ENCODE peak calls at places on chromosome 1, in seven cellular contexts. One of them, this sample, is unnamed.

GRCh38 chr1:12549106-12549459 is 68.9 kb downstream of the DHRS3 start:
- DNase-seq in GM23248: peak; percentile 60
- DNase-seq in MM.1S: no peak
- DNase-seq in tibial artery: peak; percentile 52
- DNase-seq in HCT116: no peak
- DNase-seq in effector memory CD4-positive, alpha-beta T cell: no peak
- DNase-seq in Peyer's patch: peak; percentile 68
- DNase-seq in this sample: no peak

GRCh38 chr1:177368255-177368654 is 197.5 kb downstream of the BRINP2 start:
- DNase-seq in GM23248: peak; percentile 47
- DNase-seq in HCT116: no peak
- DNase-seq in effector memory CD4-positive, alpha-beta T cell: no peak
- DNase-seq in MM.1S: no peak
- DNase-seq in tibial artery: no peak
- DNase-seq in Peyer's patch: no peak
- DNase-seq in this sample: no peak

GRCh38 chr1:226579781-226580323 is 31.3 kb downstream of the STUM start:
- DNase-seq in MM.1S: no peak
- DNase-seq in tibial artery: peak; percentile 8
- DNase-seq in Peyer's patch: peak; percentile 7
- DNase-seq in HCT116: no peak
- DNase-seq in effector memory CD4-positive, alpha-beta T cell: no peak
- DNase-seq in GM23248: no peak
- DNase-seq in this sample: no peak

GRCh38 chr1:171817511-171818265 is 23.6 kb upstream of the DNM3 start:
- DNase-seq in MM.1S: no peak
- DNase-seq in Peyer's patch: no peak
- DNase-seq in HCT116: peak; percentile 57
- DNase-seq in tibial artery: peak; percentile 41
- DNase-seq in GM23248: peak; percentile 96
- DNase-seq in effector memory CD4-positive, alpha-beta T cell: no peak
- DNase-seq in this sample: no peak

GRCh38 chr1:9766759-9767442 is 56.9 kb downstream of the CLSTN1 start:
- DNase-seq in effector memory CD4-positive, alpha-beta T cell: no peak
- DNase-seq in MM.1S: no peak
- DNase-seq in HCT116: peak; percentile 38
- DNase-seq in GM23248: peak; percentile 99
- DNase-seq in Peyer's patch: no peak
- DNase-seq in tibial artery: no peak
- DNase-seq in this sample: no peak

GRCh38 chr1:54581621-54582035 is 33.6 kb downstream of the ACOT11 start:
- DNase-seq in HCT116: peak; percentile 29
- DNase-seq in GM23248: peak; percentile 96
- DNase-seq in MM.1S: no peak
- DNase-seq in tibial artery: peak; percentile 96
- DNase-seq in effector memory CD4-positive, alpha-beta T cell: no peak
- DNase-seq in Peyer's patch: peak; percentile 73
- DNase-seq in this sample: no peak

GRCh38 chr1:246510147-246511030 is 3.3 kb upstream of the SMYD3 start:
- DNase-seq in HCT116: no peak
- DNase-seq in MM.1S: no peak
- DNase-seq in effector memory CD4-positive, alpha-beta T cell: no peak
- DNase-seq in tibial artery: no peak
- DNase-seq in GM23248: no peak
- DNase-seq in Peyer's patch: no peak
- DNase-seq in this sample: no peak

GRCh38 chr1:183864611-183865010 is 59.7 kb downstream of the RGL1 start:
- DNase-seq in MM.1S: no peak
- DNase-seq in effector memory CD4-positive, alpha-beta T cell: no peak
- DNase-seq in tibial artery: no peak
- DNase-seq in HCT116: no peak
- DNase-seq in GM23248: no peak
- DNase-seq in Peyer's patch: no peak
- DNase-seq in this sample: no peak

GRCh38 chr1:51410568-51411460 is 80.5 kb upstream of the TTC39A start:
- DNase-seq in tibial artery: no peak
- DNase-seq in GM23248: peak; percentile 33
- DNase-seq in Peyer's patch: no peak
- DNase-seq in HCT116: no peak
- DNase-seq in MM.1S: no peak
- DNase-seq in effector memory CD4-positive, alpha-beta T cell: no peak
- DNase-seq in this sample: no peak

GRCh38 chr1:27366113-27366410 is 699 bp downstream of the MAP3K6 start:
- DNase-seq in HCT116: peak; percentile 51
- DNase-seq in MM.1S: peak; percentile 68
- DNase-seq in Peyer's patch: peak; percentile 87
- DNase-seq in GM23248: peak; percentile 86
- DNase-seq in tibial artery: peak; percentile 93
- DNase-seq in effector memory CD4-positive, alpha-beta T cell: peak; percentile 57
- DNase-seq in this sample: peak; percentile 89

GRCh38 chr1:27436204-27437159 is 44.1 kb downstream of the GPR3 start:
- DNase-seq in Peyer's patch: no peak
- DNase-seq in HCT116: peak; percentile 3
- DNase-seq in GM23248: peak; percentile 83
- DNase-seq in tibial artery: peak; percentile 56
- DNase-seq in MM.1S: peak; percentile 35
- DNase-seq in effector memory CD4-positive, alpha-beta T cell: no peak
- DNase-seq in this sample: peak; percentile 59

GRCh38 chr1:86375688-86376087 is 20.4 kb downstream of the ODF2L start:
- DNase-seq in effector memory CD4-positive, alpha-beta T cell: no peak
- DNase-seq in Peyer's patch: no peak
- DNase-seq in MM.1S: no peak
- DNase-seq in GM23248: peak; percentile 28
- DNase-seq in tibial artery: no peak
- DNase-seq in HCT116: no peak
- DNase-seq in this sample: no peak

GRCh38 chr1:237041795-237042466 is at the start of gene RYR2:
- DNase-seq in GM23248: peak; percentile 5
- DNase-seq in HCT116: no peak
- DNase-seq in tibial artery: no peak
- DNase-seq in effector memory CD4-positive, alpha-beta T cell: no peak
- DNase-seq in MM.1S: no peak
- DNase-seq in Peyer's patch: no peak
- DNase-seq in this sample: no peak

GRCh38 chr1:72568113-72568512 is 285.8 kb upstream of the NEGR1 start:
- DNase-seq in MM.1S: peak; percentile 96
- DNase-seq in effector memory CD4-positive, alpha-beta T cell: no peak
- DNase-seq in GM23248: no peak
- DNase-seq in Peyer's patch: no peak
- DNase-seq in tibial artery: no peak
- DNase-seq in HCT116: no peak
- DNase-seq in this sample: no peak

GRCh38 chr1:224392411-224393249 is 36.0 kb downstream of the CNIH4 start:
- DNase-seq in HCT116: no peak
- DNase-seq in tibial artery: no peak
- DNase-seq in MM.1S: no peak
- DNase-seq in Peyer's patch: no peak
- DNase-seq in GM23248: peak; percentile 23
- DNase-seq in effector memory CD4-positive, alpha-beta T cell: no peak
- DNase-seq in this sample: no peak

GRCh38 chr1:28642056-28642846 is 616 bp downstream of the TAF12 start:
- DNase-seq in MM.1S: peak; percentile 26
- DNase-seq in Peyer's patch: no peak
- DNase-seq in tibial artery: no peak
- DNase-seq in GM23248: peak; percentile 64
- DNase-seq in effector memory CD4-positive, alpha-beta T cell: no peak
- DNase-seq in HCT116: no peak
- DNase-seq in this sample: peak; percentile 67

GRCh38 chr1:157803851-157804250 is 16.1 kb downstream of the FCRL1 start:
- DNase-seq in tibial artery: no peak
- DNase-seq in HCT116: no peak
- DNase-seq in GM23248: no peak
- DNase-seq in Peyer's patch: no peak
- DNase-seq in MM.1S: no peak
- DNase-seq in effector memory CD4-positive, alpha-beta T cell: no peak
- DNase-seq in this sample: peak; percentile 70

GRCh38 chr1:42674682-42675081 is 7.5 kb upstream of the YBX1 start:
- DNase-seq in effector memory CD4-positive, alpha-beta T cell: no peak
- DNase-seq in HCT116: no peak
- DNase-seq in GM23248: no peak
- DNase-seq in tibial artery: no peak
- DNase-seq in MM.1S: no peak
- DNase-seq in Peyer's patch: no peak
- DNase-seq in this sample: no peak

GRCh38 chr1:187696092-187696491 is 867.3 kb downstream of the PLA2G4A start:
- DNase-seq in tibial artery: no peak
- DNase-seq in Peyer's patch: no peak
- DNase-seq in MM.1S: no peak
- DNase-seq in HCT116: no peak
- DNase-seq in GM23248: peak; percentile 8
- DNase-seq in effector memory CD4-positive, alpha-beta T cell: no peak
- DNase-seq in this sample: no peak

GRCh38 chr1:213418268-213419068 is 367.4 kb downstream of the RPS6KC1 start:
- DNase-seq in HCT116: no peak
- DNase-seq in tibial artery: no peak
- DNase-seq in Peyer's patch: no peak
- DNase-seq in effector memory CD4-positive, alpha-beta T cell: no peak
- DNase-seq in GM23248: peak; percentile 5
- DNase-seq in MM.1S: no peak
- DNase-seq in this sample: no peak

GRCh38 chr1:7425229-7425628 is 345.9 kb upstream of the VAMP3 start:
- DNase-seq in GM23248: no peak
- DNase-seq in Peyer's patch: no peak
- DNase-seq in effector memory CD4-positive, alpha-beta T cell: no peak
- DNase-seq in MM.1S: no peak
- DNase-seq in tibial artery: no peak
- DNase-seq in HCT116: no peak
- DNase-seq in this sample: no peak

GRCh38 chr1:164701221-164701761 is 142.3 kb downstream of the PBX1 start:
- DNase-seq in tibial artery: no peak
- DNase-seq in effector memory CD4-positive, alpha-beta T cell: no peak
- DNase-seq in HCT116: no peak
- DNase-seq in Peyer's patch: no peak
- DNase-seq in GM23248: no peak
- DNase-seq in MM.1S: no peak
- DNase-seq in this sample: no peak
- H3K27ac ChIP-seq in tibial artery: no peak overlapping the region
- H3K27ac ChIP-seq in effector memory CD4-positive, alpha-beta T cell: no peak overlapping the region
- H3K27ac ChIP-seq in HCT116: no peak overlapping the region
- H3K27ac ChIP-seq in Peyer's patch: no peak overlapping the region
- H3K27ac ChIP-seq in GM23248: no peak overlapping the region
- H3K27ac ChIP-seq in MM.1S: no peak overlapping the region
- H3K27ac ChIP-seq in this sample: no peak overlapping the region

GRCh38 chr1:38814444-38814983 is 45.1 kb downstream of the RRAGC start:
- DNase-seq in tibial artery: no peak
- DNase-seq in GM23248: no peak
- DNase-seq in HCT116: no peak
- DNase-seq in Peyer's patch: no peak
- DNase-seq in effector memory CD4-positive, alpha-beta T cell: no peak
- DNase-seq in MM.1S: no peak
- DNase-seq in this sample: no peak

GRCh38 chr1:38815903-38816627 is 43.5 kb downstream of the RRAGC start:
- DNase-seq in MM.1S: peak; percentile 77
- DNase-seq in GM23248: peak; percentile 29
- DNase-seq in tibial artery: no peak
- DNase-seq in Peyer's patch: no peak
- DNase-seq in HCT116: no peak
- DNase-seq in effector memory CD4-positive, alpha-beta T cell: no peak
- DNase-seq in this sample: no peak

GRCh38 chr1:38817267-38817957 is 42.2 kb downstream of the RRAGC start:
- DNase-seq in MM.1S: no peak
- DNase-seq in effector memory CD4-positive, alpha-beta T cell: no peak
- DNase-seq in HCT116: no peak
- DNase-seq in tibial artery: no peak
- DNase-seq in Peyer's patch: no peak
- DNase-seq in GM23248: no peak
- DNase-seq in this sample: no peak

GRCh38 chr1:38812981-38813380 is 46.6 kb downstream of the RRAGC start:
- DNase-seq in HCT116: no peak
- DNase-seq in effector memory CD4-positive, alpha-beta T cell: no peak
- DNase-seq in MM.1S: no peak
- DNase-seq in tibial artery: no peak
- DNase-seq in GM23248: no peak
- DNase-seq in Peyer's patch: no peak
- DNase-seq in this sample: no peak

DNA sequence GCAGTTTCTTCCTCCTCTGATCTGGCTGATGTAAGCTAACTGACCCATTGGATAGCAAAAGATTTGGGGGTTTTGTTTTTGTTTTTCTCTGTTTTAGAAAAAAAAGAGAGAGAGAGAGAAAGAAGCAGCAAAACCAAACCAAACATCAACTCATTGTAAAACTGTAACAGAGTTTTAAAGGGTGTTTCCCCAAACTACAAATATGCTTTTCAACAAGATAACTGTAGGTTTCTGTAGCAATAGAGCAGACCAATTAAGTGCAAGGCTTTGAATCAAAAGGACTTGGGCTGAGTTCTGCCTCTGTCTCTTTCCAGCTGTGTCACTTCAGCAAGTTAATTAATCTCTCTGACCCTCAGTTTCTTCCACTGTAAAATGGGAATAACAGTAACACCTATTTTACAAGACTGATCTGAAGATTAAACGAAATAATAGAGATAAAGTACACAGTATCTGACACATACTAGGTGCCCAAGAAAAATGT is 44.5 kb downstream of the RRAGC start:
- DNase-seq in Peyer's patch: no peak
- DNase-seq in effector memory CD4-positive, alpha-beta T cell: no peak
- DNase-seq in MM.1S: peak; percentile 29
- DNase-seq in HCT116: no peak
- DNase-seq in tibial artery: no peak
- DNase-seq in GM23248: no peak
- DNase-seq in this sample: no peak
- H3K27me3 ChIP-seq in Peyer's patch: no peaks in the 10 kb centered on the region
- H3K27me3 ChIP-seq in effector memory CD4-positive, alpha-beta T cell: peaks cover 46% of the 10 kb centered on the region
- H3K27me3 ChIP-seq in MM.1S: peaks cover 7% of the 10 kb centered on the region
- H3K27me3 ChIP-seq in HCT116: peaks cover 26% of the 10 kb centered on the region
- H3K27me3 ChIP-seq in tibial artery: peaks cover 81% of the 10 kb centered on the region
- H3K27me3 ChIP-seq in GM23248: peaks cover 95% of the 10 kb centered on the region
- H3K27me3 ChIP-seq in this sample: no peaks in the 10 kb centered on the region

DNA sequence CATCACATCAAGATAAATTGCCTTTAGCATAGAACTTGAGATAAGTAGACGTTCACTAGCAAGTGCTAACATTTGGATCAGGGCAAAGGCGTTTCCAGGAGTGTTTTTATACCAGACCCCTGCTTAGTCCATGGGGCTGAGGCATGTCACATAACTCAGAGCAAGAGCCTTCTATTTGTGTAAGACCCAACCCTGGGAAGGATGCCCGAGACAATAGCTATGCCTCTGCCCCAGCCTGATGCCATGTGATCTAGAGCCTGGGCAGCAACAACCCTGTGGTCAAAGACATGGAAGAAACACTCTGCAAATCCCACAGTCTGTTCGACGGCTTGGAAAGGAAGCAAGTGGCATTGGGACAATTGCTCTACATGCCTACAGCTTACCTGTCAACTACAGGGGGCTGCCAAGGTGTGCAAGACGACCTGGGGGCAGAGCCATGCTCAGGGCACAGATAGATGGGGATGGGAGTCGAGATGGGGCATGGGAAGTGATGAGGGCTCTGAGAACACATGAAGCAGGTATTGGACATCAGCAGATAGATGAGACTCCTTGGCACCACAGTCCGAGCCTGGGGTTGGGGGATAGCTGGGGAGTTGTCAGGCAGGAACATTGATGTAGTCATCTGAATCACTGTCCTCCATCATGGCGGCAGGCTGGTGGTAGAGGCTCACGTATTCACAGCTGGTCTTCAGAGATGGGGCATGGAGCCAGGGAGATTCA is 7.3 kb downstream of the IL24 start:
- DNase-seq in Peyer's patch: no peak
- DNase-seq in MM.1S: no peak
- DNase-seq in HCT116: no peak
- DNase-seq in GM23248: no peak
- DNase-seq in effector memory CD4-positive, alpha-beta T cell: no peak
- DNase-seq in tibial artery: no peak
- DNase-seq in this sample: no peak
- H3K27ac ChIP-seq in Peyer's patch: peak overlapping the region; percentile 61
- H3K27ac ChIP-seq in MM.1S: no peak overlapping the region
- H3K27ac ChIP-seq in HCT116: no peak overlapping the region
- H3K27ac ChIP-seq in GM23248: peak overlapping the region; percentile 71
- H3K27ac ChIP-seq in effector memory CD4-positive, alpha-beta T cell: peak overlapping the region; percentile 49
- H3K27ac ChIP-seq in tibial artery: no peak overlapping the region
- H3K27ac ChIP-seq in this sample: no peak overlapping the region

GRCh38 chr1:33656467-33656866 is 184.0 kb downstream of the ZSCAN20 start:
- DNase-seq in GM23248: no peak
- DNase-seq in HCT116: no peak
- DNase-seq in MM.1S: no peak
- DNase-seq in effector memory CD4-positive, alpha-beta T cell: no peak
- DNase-seq in tibial artery: no peak
- DNase-seq in Peyer's patch: no peak
- DNase-seq in this sample: no peak
- H3K27me3 ChIP-seq in GM23248: no peaks in the 10 kb centered on the region
- H3K27me3 ChIP-seq in HCT116: peaks cover 23% of the 10 kb centered on the region
- H3K27me3 ChIP-seq in MM.1S: peaks cover 35% of the 10 kb centered on the region
- H3K27me3 ChIP-seq in effector memory CD4-positive, alpha-beta T cell: no peaks in the 10 kb centered on the region
- H3K27me3 ChIP-seq in tibial artery: no peaks in the 10 kb centered on the region
- H3K27me3 ChIP-seq in Peyer's patch: no peaks in the 10 kb centered on the region
- H3K27me3 ChIP-seq in this sample: no peaks in the 10 kb centered on the region

This sample was measured in Karpas-422.